ENCODE peak calls at places on chromosomes 2 and 18, in seven cellular contexts. A is A549; K is omental fat pad; O is hippocampal formation; M is stimulated activated CD8-positive, alpha-beta memory T cell treated with anti-CD3 and anti-CD28 coated beads, Interleukin-4, amount 100 ng/mL, for 4 hours; R is effector CD4-positive, alpha-beta T cell; C is stimulated activated CD4-positive, alpha-beta T cell treated with anti-CD3 and anti-CD28 coated beads, Interleukin-2, amount 100 ng/mL, for 48 hours. F is an unnamed sample.

GRCh38 chr2:236659758-236660150 is 90.1 kb downstream of the ACKR3 start:
- DNase-seq in M (no peak), C (no peak), K (no peak), O (no peak), R (no peak), A (no peak), F (no peak)

GRCh38 chr2:69770193-69770702 is 28.3 kb downstream of the ANXA4 start:
- DNase-seq in C (no peak), M (no peak), O (no peak), A (peak; percentile 63), K (no peak), R (no peak), F (no peak)

GRCh38 chr18:10404148-10404547 is 50.3 kb upstream of the APCDD1 start:
- DNase-seq in C (no peak), M (no peak), K (no peak), O (peak; percentile 41), A (no peak), R (no peak), F (no peak)

GRCh38 chr2:196849895-196850294 is 40.7 kb upstream of the C2orf66 start:
- DNase-seq in C (no peak), O (peak; percentile 1), R (no peak), K (no peak), M (no peak), A (peak; percentile 2), F (no peak)

GRCh38 chr2:112006076-112006410 is 49.0 kb upstream of the TMEM87B start:
- DNase-seq in K (no peak), R (no peak), O (no peak), A (no peak), C (no peak), M (no peak), F (no peak)

GRCh38 chr2:175918935-175919334 is 83.1 kb downstream of the LNPK start:
- DNase-seq in O (no peak), K (no peak), C (no peak), A (no peak), M (no peak), R (no peak), F (no peak)

GRCh38 chr18:58222439-58223125 is 178.6 kb downstream of the NEDD4L start:
- DNase-seq in A (no peak), R (no peak), K (no peak), O (no peak), C (no peak), M (no peak), F (no peak)

GRCh38 chr18:34787931-34788532 is 77.9 kb downstream of the DTNA start:
- DNase-seq in A (peak; percentile 25), C (peak; percentile 29), K (no peak), M (peak; percentile 12), O (no peak), R (peak; percentile 2), F (no peak)

GRCh38 chr2:11778923-11779757 is 32.7 kb downstream of the LPIN1 start:
- DNase-seq in C (peak; percentile 87), A (peak; percentile 92), R (peak; percentile 87), K (peak; percentile 64), M (peak; percentile 86), O (peak; percentile 70), F (peak; percentile 79)

GRCh38 chr2:46632349-46632748 is 153.0 kb downstream of the TMEM247 start:
- DNase-seq in M (no peak), O (no peak), R (no peak), C (no peak), K (no peak), A (peak; percentile 44), F (no peak)

GRCh38 chr2:105371810-105372209 is 27.0 kb downstream of the FHL2 start:
- DNase-seq in R (no peak), M (no peak), C (no peak), K (no peak), O (no peak), A (no peak), F (no peak)

GRCh38 chr2:83596592-83597339 is 862.3 kb downstream of the SUCLG1 start:
- DNase-seq in M (no peak), R (no peak), C (no peak), A (no peak), K (no peak), O (no peak), F (no peak)

GRCh38 chr2:173568054-173568453 is 213.4 kb downstream of the CDCA7 start:
- DNase-seq in K (no peak), O (no peak), A (no peak), R (no peak), M (no peak), C (no peak), F (no peak)

GRCh38 chr2:29892576-29892975 is 28.8 kb downstream of the ALK start:
- DNase-seq in O (no peak), M (no peak), R (no peak), C (no peak), A (no peak), K (no peak), F (no peak)

GRCh38 chr2:178449700-178450573 is 1.0 kb downstream of the PRKRA start:
- DNase-seq in C (no peak), M (no peak), R (no peak), K (no peak), O (no peak), A (no peak), F (no peak)

GRCh38 chr18:31171159-31171839 is 8.6 kb upstream of the DSC1 start:
- DNase-seq in M (no peak), K (no peak), C (no peak), O (no peak), A (no peak), R (no peak), F (no peak)

GRCh38 chr2:205435970-205436369 is 246.3 kb upstream of the NRP2 start:
- DNase-seq in A (no peak), O (no peak), R (no peak), C (no peak), K (no peak), M (no peak), F (no peak)

GRCh38 chr2:146239392-146240135 is 1605.3 kb upstream of the ACVR2A start:
- DNase-seq in A (no peak), K (no peak), O (no peak), C (no peak), R (no peak), M (no peak), F (no peak)

GRCh38 chr2:237128026-237128703 is 42.5 kb downstream of the COPS8 start:
- DNase-seq in R (no peak), O (no peak), K (peak; percentile 93), M (peak; percentile 11), C (peak; percentile 25), A (peak; percentile 89), F (peak; percentile 33)

GRCh38 chr2:127678531-127678930 is 3.2 kb upstream of the LIMS2 start:
- DNase-seq in R (no peak), A (no peak), O (no peak), M (no peak), K (no peak), C (no peak), F (no peak)

GRCh38 chr2:133504566-133505505 is 63.4 kb downstream of the NCKAP5 start:
- DNase-seq in A (no peak), K (no peak), R (no peak), O (peak; percentile 37), C (no peak), M (no peak), F (no peak)

GRCh38 chr2:122011493-122012270 is 256.2 kb downstream of the TSN start:
- DNase-seq in K (no peak), A (no peak), M (no peak), R (no peak), C (no peak), O (no peak), F (no peak)

GRCh38 chr2:8168007-8168717 is 513.7 kb upstream of the ID2 start:
- DNase-seq in M (no peak), R (no peak), K (no peak), A (no peak), C (no peak), O (no peak), F (no peak)

GRCh38 chr2:232330068-232330999 is 48.2 kb upstream of the ALPP start:
- DNase-seq in O (no peak), K (no peak), M (no peak), C (no peak), A (no peak), R (no peak), F (no peak)

GRCh38 chr2:101152195-101153076 is 1.3 kb upstream of the TBC1D8 start:
- DNase-seq in K (no peak), M (no peak), O (peak; percentile 42), R (no peak), C (peak; percentile 5), A (peak; percentile 57), F (no peak)